ENCODE peak calls at places on chromosomes 6 and 20, in four cellular contexts. One of them, this sample, is unnamed.

GRCh38 chr20:25198663-25199363 is 3.3 kb downstream of the ENTPD6 start:
- DNase-seq in adrenal gland: no peak
- DNase-seq in stimulated activated CD4-positive, alpha-beta T cell treated with anti-CD3 and anti-CD28 coated beads, TNF-alpha, amount 100 ng/mL, for 1 hour: no peak
- DNase-seq in lower leg skin: no peak
- DNase-seq in this sample: no peak

GRCh38 chr6:44201638-44202303 is 15.0 kb upstream of the MYMX start:
- DNase-seq in adrenal gland: no peak
- DNase-seq in stimulated activated CD4-positive, alpha-beta T cell treated with anti-CD3 and anti-CD28 coated beads, TNF-alpha, amount 100 ng/mL, for 1 hour: no peak
- DNase-seq in lower leg skin: peak
- DNase-seq in this sample: no peak

GRCh38 chr6:41013473-41014153 is 25.4 kb downstream of the UNC5CL start:
- DNase-seq in adrenal gland: no peak
- DNase-seq in stimulated activated CD4-positive, alpha-beta T cell treated with anti-CD3 and anti-CD28 coated beads, TNF-alpha, amount 100 ng/mL, for 1 hour: no peak
- DNase-seq in lower leg skin: no peak
- DNase-seq in this sample: no peak

GRCh38 chr6:92114797-92115196 is 1304.6 kb downstream of the EPHA7 start:
- DNase-seq in lower leg skin: no peak
- DNase-seq in stimulated activated CD4-positive, alpha-beta T cell treated with anti-CD3 and anti-CD28 coated beads, TNF-alpha, amount 100 ng/mL, for 1 hour: no peak
- DNase-seq in adrenal gland: no peak
- DNase-seq in this sample: no peak

GRCh38 chr6:18388942-18389341 is 1.8 kb downstream of the RNF144B start:
- DNase-seq in lower leg skin: no peak
- DNase-seq in stimulated activated CD4-positive, alpha-beta T cell treated with anti-CD3 and anti-CD28 coated beads, TNF-alpha, amount 100 ng/mL, for 1 hour: no peak
- DNase-seq in adrenal gland: no peak
- DNase-seq in this sample: no peak

GRCh38 chr6:12537389-12537788 is 179.2 kb upstream of the PHACTR1 start:
- DNase-seq in adrenal gland: no peak
- DNase-seq in stimulated activated CD4-positive, alpha-beta T cell treated with anti-CD3 and anti-CD28 coated beads, TNF-alpha, amount 100 ng/mL, for 1 hour: no peak
- DNase-seq in lower leg skin: no peak
- DNase-seq in this sample: no peak

GRCh38 chr6:46325561-46326525 is 155.1 kb upstream of the ENPP5 start:
- DNase-seq in stimulated activated CD4-positive, alpha-beta T cell treated with anti-CD3 and anti-CD28 coated beads, TNF-alpha, amount 100 ng/mL, for 1 hour: no peak
- DNase-seq in adrenal gland: peak
- DNase-seq in lower leg skin: no peak
- DNase-seq in this sample: no peak

GRCh38 chr6:130961148-130961547 is 101.9 kb downstream of the EPB41L2 start:
- DNase-seq in stimulated activated CD4-positive, alpha-beta T cell treated with anti-CD3 and anti-CD28 coated beads, TNF-alpha, amount 100 ng/mL, for 1 hour: no peak
- DNase-seq in adrenal gland: no peak
- DNase-seq in lower leg skin: no peak
- DNase-seq in this sample: no peak

GRCh38 chr6:5295612-5296011 is 34.3 kb downstream of the FARS2 start:
- DNase-seq in adrenal gland: no peak
- DNase-seq in stimulated activated CD4-positive, alpha-beta T cell treated with anti-CD3 and anti-CD28 coated beads, TNF-alpha, amount 100 ng/mL, for 1 hour: no peak
- DNase-seq in lower leg skin: no peak
- DNase-seq in this sample: no peak

GRCh38 chr20:62921119-62921687 is 5.1 kb downstream of the DIDO1 start:
- DNase-seq in adrenal gland: peak
- DNase-seq in stimulated activated CD4-positive, alpha-beta T cell treated with anti-CD3 and anti-CD28 coated beads, TNF-alpha, amount 100 ng/mL, for 1 hour: no peak
- DNase-seq in lower leg skin: peak
- DNase-seq in this sample: peak

GRCh38 chr6:97195117-97195516 is 87.9 kb downstream of the MMS22L start:
- DNase-seq in lower leg skin: no peak
- DNase-seq in adrenal gland: peak
- DNase-seq in stimulated activated CD4-positive, alpha-beta T cell treated with anti-CD3 and anti-CD28 coated beads, TNF-alpha, amount 100 ng/mL, for 1 hour: no peak
- DNase-seq in this sample: no peak

GRCh38 chr6:143252961-143253360 is 192.3 kb downstream of the AIG1 start:
- DNase-seq in lower leg skin: no peak
- DNase-seq in stimulated activated CD4-positive, alpha-beta T cell treated with anti-CD3 and anti-CD28 coated beads, TNF-alpha, amount 100 ng/mL, for 1 hour: no peak
- DNase-seq in adrenal gland: no peak
- DNase-seq in this sample: no peak

GRCh38 chr20:58880994-58881752 is 28.7 kb downstream of the GNAS start:
- DNase-seq in adrenal gland: peak
- DNase-seq in lower leg skin: no peak
- DNase-seq in stimulated activated CD4-positive, alpha-beta T cell treated with anti-CD3 and anti-CD28 coated beads, TNF-alpha, amount 100 ng/mL, for 1 hour: no peak
- DNase-seq in this sample: no peak

GRCh38 chr6:134020968-134021367 is 31.5 kb downstream of the SLC2A12 start:
- DNase-seq in lower leg skin: no peak
- DNase-seq in stimulated activated CD4-positive, alpha-beta T cell treated with anti-CD3 and anti-CD28 coated beads, TNF-alpha, amount 100 ng/mL, for 1 hour: no peak
- DNase-seq in adrenal gland: no peak
- DNase-seq in this sample: no peak

GRCh38 chr6:56026461-56027180 is 151.2 kb upstream of the BMP5 start:
- DNase-seq in stimulated activated CD4-positive, alpha-beta T cell treated with anti-CD3 and anti-CD28 coated beads, TNF-alpha, amount 100 ng/mL, for 1 hour: no peak
- DNase-seq in adrenal gland: no peak
- DNase-seq in lower leg skin: no peak
- DNase-seq in this sample: no peak

GRCh38 chr20:40265872-40266533 is 423.0 kb downstream of the MAFB start:
- DNase-seq in adrenal gland: peak
- DNase-seq in stimulated activated CD4-positive, alpha-beta T cell treated with anti-CD3 and anti-CD28 coated beads, TNF-alpha, amount 100 ng/mL, for 1 hour: no peak
- DNase-seq in lower leg skin: no peak
- DNase-seq in this sample: no peak

GRCh38 chr6:143673638-143674037 is 4.1 kb upstream of the PHACTR2 start:
- DNase-seq in stimulated activated CD4-positive, alpha-beta T cell treated with anti-CD3 and anti-CD28 coated beads, TNF-alpha, amount 100 ng/mL, for 1 hour: no peak
- DNase-seq in adrenal gland: no peak
- DNase-seq in lower leg skin: no peak
- DNase-seq in this sample: no peak

GRCh38 chr6:36676142-36677058 is 2.1 kb upstream of the CDKN1A start:
- DNase-seq in stimulated activated CD4-positive, alpha-beta T cell treated with anti-CD3 and anti-CD28 coated beads, TNF-alpha, amount 100 ng/mL, for 1 hour: no peak
- DNase-seq in adrenal gland: no peak
- DNase-seq in lower leg skin: no peak
- DNase-seq in this sample: no peak

GRCh38 chr6:161443868-161444267 is 170.0 kb upstream of the AGPAT4 start:
- DNase-seq in lower leg skin: no peak
- DNase-seq in adrenal gland: no peak
- DNase-seq in stimulated activated CD4-positive, alpha-beta T cell treated with anti-CD3 and anti-CD28 coated beads, TNF-alpha, amount 100 ng/mL, for 1 hour: no peak
- DNase-seq in this sample: no peak

GRCh38 chr6:12717356-12717755 is 789 bp downstream of the PHACTR1 start:
- DNase-seq in stimulated activated CD4-positive, alpha-beta T cell treated with anti-CD3 and anti-CD28 coated beads, TNF-alpha, amount 100 ng/mL, for 1 hour: no peak
- DNase-seq in adrenal gland: no peak
- DNase-seq in lower leg skin: no peak
- DNase-seq in this sample: no peak

GRCh38 chr6:3446197-3446596 is 10.7 kb downstream of the SLC22A23 start:
- DNase-seq in lower leg skin: no peak
- DNase-seq in stimulated activated CD4-positive, alpha-beta T cell treated with anti-CD3 and anti-CD28 coated beads, TNF-alpha, amount 100 ng/mL, for 1 hour: no peak
- DNase-seq in adrenal gland: no peak
- DNase-seq in this sample: no peak

GRCh38 chr6:3808759-3809514 is 40.2 kb upstream of the FAM50B start:
- DNase-seq in adrenal gland: peak
- DNase-seq in stimulated activated CD4-positive, alpha-beta T cell treated with anti-CD3 and anti-CD28 coated beads, TNF-alpha, amount 100 ng/mL, for 1 hour: no peak
- DNase-seq in lower leg skin: peak
- DNase-seq in this sample: peak

GRCh38 chr20:43995645-43996044 is 81.0 kb downstream of the TOX2 start:
- DNase-seq in stimulated activated CD4-positive, alpha-beta T cell treated with anti-CD3 and anti-CD28 coated beads, TNF-alpha, amount 100 ng/mL, for 1 hour: no peak
- DNase-seq in lower leg skin: no peak
- DNase-seq in adrenal gland: no peak
- DNase-seq in this sample: no peak

GRCh38 chr6:30740993-30741784 is 1.3 kb downstream of the FLOT1 start:
- DNase-seq in stimulated activated CD4-positive, alpha-beta T cell treated with anti-CD3 and anti-CD28 coated beads, TNF-alpha, amount 100 ng/mL, for 1 hour: no peak
- DNase-seq in lower leg skin: no peak
- DNase-seq in adrenal gland: no peak
- DNase-seq in this sample: no peak

GRCh38 chr6:168413018-168413720 is 27.8 kb upstream of the SMOC2 start:
- DNase-seq in adrenal gland: no peak
- DNase-seq in stimulated activated CD4-positive, alpha-beta T cell treated with anti-CD3 and anti-CD28 coated beads, TNF-alpha, amount 100 ng/mL, for 1 hour: no peak
- DNase-seq in lower leg skin: no peak
- DNase-seq in this sample: no peak

GRCh38 chr6:24595910-24596525 is 50.0 kb downstream of the KIAA0319 start:
- DNase-seq in adrenal gland: no peak
- DNase-seq in lower leg skin: no peak
- DNase-seq in stimulated activated CD4-positive, alpha-beta T cell treated with anti-CD3 and anti-CD28 coated beads, TNF-alpha, amount 100 ng/mL, for 1 hour: no peak
- DNase-seq in this sample: no peak

GRCh38 chr6:45830441-45831139 is 185.1 kb downstream of the CLIC5 start:
- DNase-seq in lower leg skin: no peak
- DNase-seq in stimulated activated CD4-positive, alpha-beta T cell treated with anti-CD3 and anti-CD28 coated beads, TNF-alpha, amount 100 ng/mL, for 1 hour: no peak
- DNase-seq in adrenal gland: peak
- DNase-seq in this sample: no peak

GRCh38 chr20:36768768-36769430 is 4.7 kb downstream of the DSN1 start:
- DNase-seq in stimulated activated CD4-positive, alpha-beta T cell treated with anti-CD3 and anti-CD28 coated beads, TNF-alpha, amount 100 ng/mL, for 1 hour: no peak
- DNase-seq in lower leg skin: no peak
- DNase-seq in adrenal gland: peak
- DNase-seq in this sample: no peak

GRCh38 chr6:77124604-77125003 is 338.7 kb downstream of the HTR1B start:
- DNase-seq in stimulated activated CD4-positive, alpha-beta T cell treated with anti-CD3 and anti-CD28 coated beads, TNF-alpha, amount 100 ng/mL, for 1 hour: no peak
- DNase-seq in adrenal gland: no peak
- DNase-seq in lower leg skin: no peak
- DNase-seq in this sample: no peak

GRCh38 chr6:108782231-108783041 is 65.8 kb upstream of the ARMC2 start:
- DNase-seq in stimulated activated CD4-positive, alpha-beta T cell treated with anti-CD3 and anti-CD28 coated beads, TNF-alpha, amount 100 ng/mL, for 1 hour: peak
- DNase-seq in lower leg skin: peak
- DNase-seq in adrenal gland: peak
- DNase-seq in this sample: peak

GRCh38 chr6:131950767-131951575 is at the start of gene CCN2:
- DNase-seq in lower leg skin: peak
- DNase-seq in stimulated activated CD4-positive, alpha-beta T cell treated with anti-CD3 and anti-CD28 coated beads, TNF-alpha, amount 100 ng/mL, for 1 hour: no peak
- DNase-seq in adrenal gland: peak
- DNase-seq in this sample: peak

GRCh38 chr6:111534366-111534765 is 51.3 kb upstream of the REV3L start:
- DNase-seq in adrenal gland: peak
- DNase-seq in lower leg skin: no peak
- DNase-seq in stimulated activated CD4-positive, alpha-beta T cell treated with anti-CD3 and anti-CD28 coated beads, TNF-alpha, amount 100 ng/mL, for 1 hour: no peak
- DNase-seq in this sample: no peak

GRCh38 chr6:747921-748320 is 55.0 kb upstream of the EXOC2 start:
- DNase-seq in adrenal gland: no peak
- DNase-seq in stimulated activated CD4-positive, alpha-beta T cell treated with anti-CD3 and anti-CD28 coated beads, TNF-alpha, amount 100 ng/mL, for 1 hour: no peak
- DNase-seq in lower leg skin: no peak
- DNase-seq in this sample: no peak

GRCh38 chr6:38012573-38012972 is 193.0 kb downstream of the ZFAND3 start:
- DNase-seq in stimulated activated CD4-positive, alpha-beta T cell treated with anti-CD3 and anti-CD28 coated beads, TNF-alpha, amount 100 ng/mL, for 1 hour: no peak
- DNase-seq in lower leg skin: no peak
- DNase-seq in adrenal gland: peak
- DNase-seq in this sample: no peak

GRCh38 chr20:17971571-17972013 is 2.8 kb downstream of the MGME1 start:
- DNase-seq in lower leg skin: no peak
- DNase-seq in stimulated activated CD4-positive, alpha-beta T cell treated with anti-CD3 and anti-CD28 coated beads, TNF-alpha, amount 100 ng/mL, for 1 hour: no peak
- DNase-seq in adrenal gland: no peak
- DNase-seq in this sample: no peak

GRCh38 chr6:151209071-151209831 is 30.5 kb upstream of the AKAP12 start:
- DNase-seq in stimulated activated CD4-positive, alpha-beta T cell treated with anti-CD3 and anti-CD28 coated beads, TNF-alpha, amount 100 ng/mL, for 1 hour: no peak
- DNase-seq in lower leg skin: no peak
- DNase-seq in adrenal gland: no peak
- DNase-seq in this sample: no peak

GRCh38 chr20:42100137-42100704 is 482.0 kb upstream of the CHD6 start:
- DNase-seq in stimulated activated CD4-positive, alpha-beta T cell treated with anti-CD3 and anti-CD28 coated beads, TNF-alpha, amount 100 ng/mL, for 1 hour: no peak
- DNase-seq in adrenal gland: no peak
- DNase-seq in lower leg skin: no peak
- DNase-seq in this sample: no peak

GRCh38 chr6:56450882-56451739 is 191.6 kb downstream of the DST start:
- DNase-seq in lower leg skin: no peak
- DNase-seq in stimulated activated CD4-positive, alpha-beta T cell treated with anti-CD3 and anti-CD28 coated beads, TNF-alpha, amount 100 ng/mL, for 1 hour: no peak
- DNase-seq in adrenal gland: peak
- DNase-seq in this sample: peak

This sample was measured in tibial artery.